ENCODE peak calls at places on chromosomes 3 and 15, in six cellular contexts. T is HCT116, L is K562, U is A549, V is H1, K is GM12878. B is an unnamed sample.

GRCh38 chr3:38597502-38598060 is 51.9 kb downstream of the SCN5A start:
- DNase-seq in T (no peak), L (no peak), U (no peak), V (no peak), K (no peak), B (no peak)

GRCh38 chr3:34206996-34207395 is 408.6 kb downstream of the PDCD6IP start:
- DNase-seq in T (no peak), L (no peak), U (no peak), V (no peak), K (no peak), B (no peak)

GRCh38 chr3:164018500-164018899 is 1059.8 kb downstream of the SI start:
- DNase-seq in T (no peak), L (no peak), U (no peak), V (no peak), K (no peak), B (no peak)

GRCh38 chr15:26433818-26434217 is 339.0 kb downstream of the GABRB3 start:
- DNase-seq in T (no peak), L (no peak), U (no peak), V (no peak), K (no peak), B (no peak)

GRCh38 chr15:40939909-40940801 is 11.0 kb downstream of the DLL4 start:
- DNase-seq in T (no peak), L (no peak), U (no peak), V (no peak), K (peak; percentile 52), B (no peak)

GRCh38 chr3:42497009-42497731 is 5.3 kb upstream of the VIPR1 start:
- DNase-seq in T (peak; percentile 51), L (no peak), U (peak; percentile 47), V (peak; percentile 78), K (no peak), B (peak; percentile 40)

GRCh38 chr15:62402687-62403086 is 237.6 kb upstream of the C2CD4B start:
- DNase-seq in T (no peak), L (no peak), U (no peak), V (no peak), K (no peak), B (no peak)

GRCh38 chr3:133548090-133548489 is 25.4 kb upstream of the CDV3 start:
- DNase-seq in T (no peak), L (no peak), U (no peak), V (no peak), K (no peak), B (no peak)

GRCh38 chr3:23916152-23916885 is 471 bp downstream of the NKIRAS1 start:
- DNase-seq in T (no peak), L (peak; percentile 71), U (no peak), V (no peak), K (no peak), B (no peak)

GRCh38 chr3:100185847-100186246 is 71.5 kb upstream of the FILIP1L start:
- DNase-seq in T (no peak), L (no peak), U (no peak), V (no peak), K (no peak), B (no peak)

GRCh38 chr3:159616234-159616825 is 372.3 kb upstream of the IL12A start:
- DNase-seq in T (no peak), L (no peak), U (peak; percentile 34), V (no peak), K (no peak), B (no peak)

GRCh38 chr3:110138966-110139555 is 801.7 kb upstream of the DPPA4 start:
- DNase-seq in T (no peak), L (no peak), U (no peak), V (no peak), K (no peak), B (no peak)

GRCh38 chr3:184526158-184526483 is 35.5 kb upstream of the EPHB3 start:
- DNase-seq in T (no peak), L (no peak), U (no peak), V (no peak), K (no peak), B (no peak)

GRCh38 chr3:8052599-8053185 is 448.9 kb upstream of the LMCD1 start:
- DNase-seq in T (no peak), L (no peak), U (no peak), V (no peak), K (no peak), B (no peak)

GRCh38 chr3:190040145-190040544 is 80.6 kb downstream of the P3H2 start:
- DNase-seq in T (no peak), L (no peak), U (no peak), V (no peak), K (no peak), B (no peak)

GRCh38 chr3:182596673-182597410 is 196.5 kb upstream of the ATP11B start:
- DNase-seq in T (no peak), L (no peak), U (no peak), V (no peak), K (no peak), B (no peak)

DNA sequence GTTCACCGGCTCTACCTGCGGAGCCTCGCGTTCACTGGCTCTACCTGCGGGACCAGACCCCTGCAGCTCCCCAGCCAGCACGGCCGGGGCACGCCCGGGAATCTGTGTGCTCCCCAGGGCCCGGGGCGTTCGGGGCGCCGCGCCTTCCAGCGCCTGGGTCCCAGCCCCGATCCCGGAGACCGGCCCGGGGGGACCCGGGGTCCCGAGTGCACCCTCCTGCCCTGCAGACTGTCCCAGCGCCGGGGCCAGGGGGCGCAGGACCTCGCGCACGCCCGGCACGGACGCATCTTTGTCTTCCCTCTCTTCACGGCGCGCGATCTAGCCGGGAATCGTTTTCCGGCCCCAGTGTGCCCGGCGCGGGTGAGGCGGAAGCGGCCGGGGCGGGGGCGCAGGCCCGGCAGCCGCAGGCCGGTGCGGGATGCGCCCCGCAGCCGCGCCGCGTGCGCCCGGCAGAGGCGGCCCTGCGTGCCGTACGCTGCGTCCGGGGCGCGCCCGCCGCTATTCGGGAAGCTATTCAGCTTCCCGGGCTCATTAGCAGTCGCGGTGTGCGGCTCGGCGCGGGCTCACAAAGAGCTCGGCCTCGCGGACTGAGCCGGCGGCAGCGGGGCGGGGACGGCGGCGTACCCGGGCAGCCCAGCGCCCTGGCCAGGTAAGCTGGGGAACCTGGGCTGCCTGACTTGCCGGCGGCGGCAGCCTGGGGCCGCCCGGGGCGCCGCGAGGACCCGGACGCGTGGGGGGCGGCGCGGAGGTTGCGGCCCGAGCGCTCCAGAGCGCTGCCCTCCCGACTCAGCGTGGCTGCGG is at the start of gene APBA2:
- DNase-seq in T (no peak), L (peak; percentile 60), U (peak; percentile 36), V (no peak), K (no peak), B (no peak)
- TF ChIP-seq MAX in T (no peak), L (no peak), U (peak; percentile 39), V (peak; percentile 63), K (no peak), B (no peak)

GRCh38 chr3:129315386-129315991 is 36.8 kb downstream of the HMCES start:
- DNase-seq in T (no peak), L (no peak), U (no peak), V (no peak), K (no peak), B (no peak)
- TF ChIP-seq POLR2A in T (peak; percentile 48), L (no peak), U (no peak), V (no peak), K (peak; percentile 89), B (no peak)

DNA sequence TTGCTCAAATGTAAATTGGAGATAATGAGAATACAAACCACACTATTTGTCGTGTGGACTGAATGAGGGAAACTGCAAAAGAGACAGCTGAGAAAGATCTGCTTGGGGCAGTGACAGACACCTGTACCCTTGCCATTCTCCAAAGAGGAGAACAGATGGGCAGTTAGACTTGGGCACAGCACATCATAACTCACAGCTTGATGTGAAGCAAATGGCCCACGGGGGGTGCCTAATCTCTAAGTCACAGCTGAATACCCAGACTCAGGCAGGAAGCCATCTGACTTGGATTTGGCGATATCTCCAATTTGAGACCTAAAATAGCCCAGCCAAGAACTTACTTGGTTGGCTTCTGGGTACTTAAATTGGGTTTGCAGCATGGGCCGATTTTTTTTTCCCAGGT is 10.0 kb upstream of the SLC6A11 start:
- DNase-seq in T (no peak), L (no peak), U (no peak), V (no peak), K (no peak), B (no peak)
- TF ChIP-seq CEBPB in T (no peak), L (no peak), U (no peak), V (no peak), K (no peak), B (no peak)

GRCh38 chr15:101526442-101526841 is 36.9 kb upstream of the PCSK6 start:
- DNase-seq in T (no peak), L (no peak), U (no peak), V (no peak), K (no peak), B (no peak)
- TF ChIP-seq MAX in T (no peak), L (no peak), U (no peak), V (peak; percentile 25), K (no peak), B (no peak)

GRCh38 chr3:3126477-3127431 is at the start of gene TRNT1:
- DNase-seq in T (peak; percentile 73), L (peak; percentile 97), U (peak; percentile 83), V (peak; percentile 60), K (peak; percentile 69), B (peak; percentile 84)
- TF ChIP-seq POLR2A in T (peak; percentile 71), L (peak; percentile 98), U (peak; percentile 92), V (no peak), K (peak; percentile 98), B (peak; percentile 89)

GRCh38 chr3:50325497-50326181 is 2.4 kb downstream of the TUSC2 start:
- DNase-seq in T (no peak), L (no peak), U (no peak), V (no peak), K (no peak), B (no peak)

GRCh38 chr3:50323092-50323600 is 601 bp upstream of the HYAL2 start:
- DNase-seq in T (no peak), L (no peak), U (no peak), V (no peak), K (no peak), B (no peak)

GRCh38 chr3:50323614-50324199 is 1.2 kb upstream of the HYAL2 start:
- DNase-seq in T (no peak), L (no peak), U (no peak), V (no peak), K (no peak), B (no peak)

GRCh38 chr3:50326182-50326541 is 1.9 kb downstream of the TUSC2 start:
- DNase-seq in T (no peak), L (no peak), U (no peak), V (no peak), K (no peak), B (no peak)

GRCh38 chr3:50324351-50325144 is 2.0 kb upstream of the HYAL2 start:
- DNase-seq in T (peak; percentile 75), L (peak; percentile 77), U (peak; percentile 78), V (no peak), K (no peak), B (peak; percentile 88)
- TF ChIP-seq CEBPB in T (no peak), L (no peak), U (no peak), V (no peak), K (no peak), B (no peak)

B was measured in HepG2.